ENCODE peak calls at places on chromosomes 1 and 21, in seven cellular contexts. P is upper lobe of right lung, M is left lung, A is right lobe of liver, X is thoracic aorta, I is RWPE1, C is colonic mucosa. K is an unnamed sample.

GRCh38 chr1:56331892-56332567 is 247.3 kb downstream of the PLPP3 start:
- DNase-seq in P (no peak), M (no peak), A (peak), X (no peak), I (peak), C (no peak), K (no peak)

GRCh38 chr1:191016765-191017164 is 539.1 kb upstream of the BRINP3 start:
- DNase-seq in P (no peak), M (no peak), A (no peak), X (no peak), I (no peak), C (no peak), K (no peak)

GRCh38 chr1:46489638-46490602 is at the start of gene DMBX1:
- DNase-seq in P (peak), M (no peak), A (peak), X (no peak), I (peak), C (peak), K (no peak)

GRCh38 chr1:11407301-11407994 is 71.5 kb upstream of the DISP3 start:
- DNase-seq in P (no peak), M (no peak), A (no peak), X (no peak), I (no peak), C (no peak), K (no peak)

GRCh38 chr1:234322979-234323378 is 50.3 kb upstream of the COA6 start:
- DNase-seq in P (peak), M (no peak), A (no peak), X (no peak), I (no peak), C (peak), K (no peak)

GRCh38 chr21:44348861-44349260 is 4.6 kb upstream of the TRPM2 start:
- DNase-seq in P (peak), M (no peak), A (peak), X (no peak), I (no peak), C (no peak), K (no peak)

GRCh38 chr1:199684686-199685273 is 342.7 kb upstream of the NR5A2 start:
- DNase-seq in P (no peak), M (no peak), A (no peak), X (no peak), I (peak), C (peak), K (peak)

GRCh38 chr21:43961382-43961909 is 50.7 kb upstream of the TRAPPC10 start:
- DNase-seq in P (no peak), M (no peak), A (no peak), X (no peak), I (no peak), C (no peak), K (no peak)

GRCh38 chr1:31879981-31880608 is 58.1 kb downstream of the PTP4A2 start:
- DNase-seq in P (no peak), M (no peak), A (no peak), X (no peak), I (no peak), C (no peak), K (no peak)

GRCh38 chr1:121519042-121519755 is 334.4 kb downstream of the SRGAP2C start:
- DNase-seq in P (peak), M (peak), A (peak), X (no peak), I (peak), C (peak), K (peak)

GRCh38 chr1:245156736-245157505 is 2.1 kb downstream of the KIF26B start:
- DNase-seq in P (no peak), M (no peak), A (no peak), X (no peak), I (no peak), C (peak), K (no peak)

GRCh38 chr1:207670997-207671396 is 26.1 kb downstream of the CR1L start:
- DNase-seq in P (no peak), M (no peak), A (no peak), X (no peak), I (no peak), C (no peak), K (no peak)

GRCh38 chr1:227939791-227940771 is 7.7 kb downstream of the WNT9A start:
- DNase-seq in P (peak), M (peak), A (peak), X (no peak), I (no peak), C (peak), K (no peak)

GRCh38 chr1:155253208-155253607 is 2.1 kb downstream of the ENTREP3 start:
- DNase-seq in P (no peak), M (no peak), A (no peak), X (no peak), I (no peak), C (no peak), K (no peak)

GRCh38 chr1:11948822-11949458 is 14.4 kb downstream of the PLOD1 start:
- DNase-seq in P (no peak), M (no peak), A (no peak), X (no peak), I (peak), C (no peak), K (no peak)

GRCh38 chr1:207797229-207797973 is 45.5 kb downstream of the CD46 start:
- DNase-seq in P (peak), M (peak), A (no peak), X (peak), I (peak), C (peak), K (peak)

GRCh38 chr1:201481761-201482493 is 12.9 kb upstream of the PHLDA3 start:
- DNase-seq in P (peak), M (peak), A (peak), X (no peak), I (peak), C (peak), K (peak)

GRCh38 chr1:53195913-53196484 is 625 bp upstream of the CPT2 start:
- DNase-seq in P (no peak), M (no peak), A (peak), X (no peak), I (no peak), C (no peak), K (no peak)

GRCh38 chr1:20702416-20702815 is 15.4 kb downstream of the KIF17 start:
- DNase-seq in P (no peak), M (no peak), A (no peak), X (no peak), I (no peak), C (no peak), K (no peak)

GRCh38 chr1:203117611-203118575 is 9.6 kb upstream of the ADORA1 start:
- DNase-seq in P (peak), M (peak), A (peak), X (no peak), I (peak), C (peak), K (peak)

DNA sequence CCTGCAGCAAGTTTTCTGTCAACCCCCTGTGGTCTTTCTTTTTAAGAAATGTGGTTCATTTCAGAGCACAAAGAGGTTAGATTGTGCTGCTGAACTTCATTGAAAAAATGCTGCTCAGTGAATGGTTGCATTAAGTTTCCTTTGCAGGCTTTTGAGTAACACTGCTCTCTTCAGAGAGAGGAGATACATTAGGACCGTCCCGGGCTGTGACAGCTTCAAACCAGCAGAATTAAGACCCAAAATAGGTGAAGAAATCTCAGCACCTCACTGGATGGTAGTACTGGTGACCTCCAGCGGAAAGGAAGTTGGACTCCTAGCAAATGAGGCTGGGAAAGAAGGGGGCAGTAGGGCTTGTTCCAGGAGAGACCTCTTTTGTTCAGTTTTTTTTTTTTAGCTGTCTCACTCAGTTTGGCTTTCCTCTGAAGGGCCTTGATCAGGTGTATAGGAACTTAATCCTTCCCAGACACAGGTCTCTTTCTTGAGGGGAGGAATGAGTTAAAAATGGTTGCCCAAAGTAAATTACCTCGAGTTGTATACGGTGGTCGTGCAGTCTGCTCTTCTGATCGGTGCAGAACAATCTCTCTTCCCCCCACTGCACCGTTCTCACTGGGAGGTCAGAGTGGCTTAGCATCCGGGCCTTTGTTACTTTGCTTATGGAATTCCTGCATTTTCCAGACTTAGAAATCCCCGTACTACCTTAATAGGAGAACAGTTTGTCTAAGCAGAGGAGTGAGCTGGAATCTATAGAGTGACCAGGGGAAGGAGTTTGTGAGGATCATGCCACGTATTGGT is 81.0 kb downstream of the NDUFS5 start:
- DNase-seq in P (no peak), M (no peak), A (no peak), X (no peak), I (no peak), C (no peak), K (no peak)
- H3K27ac ChIP-seq in P (peak), M (peak), A (peak), X (peak), I (peak), C (peak), K (peak)

GRCh38 chr1:119791377-119791776 is 19.9 kb downstream of the REG4 start:
- DNase-seq in P (no peak), M (no peak), A (no peak), X (no peak), I (no peak), C (no peak), K (no peak)

GRCh38 chr1:119787776-119788175 is 19.1 kb upstream of the HMGCS2 start:
- DNase-seq in P (no peak), M (no peak), A (no peak), X (no peak), I (no peak), C (no peak), K (no peak)

GRCh38 chr1:119794230-119794629 is 17.0 kb downstream of the REG4 start:
- DNase-seq in P (no peak), M (no peak), A (no peak), X (no peak), I (no peak), C (no peak), K (no peak)

GRCh38 chr1:119794856-119795255 is 16.4 kb downstream of the REG4 start:
- DNase-seq in P (no peak), M (no peak), A (no peak), X (no peak), I (no peak), C (no peak), K (no peak)

GRCh38 chr1:119790481-119791198 is 20.6 kb downstream of the REG4 start:
- DNase-seq in P (no peak), M (no peak), A (peak), X (no peak), I (no peak), C (peak), K (no peak)
- H3K27ac ChIP-seq in P (no peak), M (no peak), A (peak), X (no peak), I (no peak), C (peak), K (no peak)

GRCh38 chr1:212567676-212568075 is 40.9 kb upstream of the ATF3 start:
- DNase-seq in P (no peak), M (no peak), A (no peak), X (no peak), I (no peak), C (no peak), K (no peak)

GRCh38 chr1:212565571-212566305 is 42.8 kb upstream of the ATF3 start:
- DNase-seq in P (no peak), M (no peak), A (no peak), X (no peak), I (no peak), C (no peak), K (no peak)

GRCh38 chr1:212565079-212565478 is 43.5 kb upstream of the ATF3 start:
- DNase-seq in P (no peak), M (no peak), A (no peak), X (no peak), I (no peak), C (no peak), K (no peak)

GRCh38 chr1:212568978-212569537 is 39.5 kb upstream of the ATF3 start:
- DNase-seq in P (no peak), M (no peak), A (no peak), X (no peak), I (no peak), C (no peak), K (no peak)

GRCh38 chr1:212566522-212567479 is 41.8 kb upstream of the ATF3 start:
- DNase-seq in P (no peak), M (peak), A (no peak), X (no peak), I (peak), C (peak), K (no peak)
- H3K27ac ChIP-seq in P (peak), M (peak), A (peak), X (peak), I (peak), C (peak), K (peak)

DNA sequence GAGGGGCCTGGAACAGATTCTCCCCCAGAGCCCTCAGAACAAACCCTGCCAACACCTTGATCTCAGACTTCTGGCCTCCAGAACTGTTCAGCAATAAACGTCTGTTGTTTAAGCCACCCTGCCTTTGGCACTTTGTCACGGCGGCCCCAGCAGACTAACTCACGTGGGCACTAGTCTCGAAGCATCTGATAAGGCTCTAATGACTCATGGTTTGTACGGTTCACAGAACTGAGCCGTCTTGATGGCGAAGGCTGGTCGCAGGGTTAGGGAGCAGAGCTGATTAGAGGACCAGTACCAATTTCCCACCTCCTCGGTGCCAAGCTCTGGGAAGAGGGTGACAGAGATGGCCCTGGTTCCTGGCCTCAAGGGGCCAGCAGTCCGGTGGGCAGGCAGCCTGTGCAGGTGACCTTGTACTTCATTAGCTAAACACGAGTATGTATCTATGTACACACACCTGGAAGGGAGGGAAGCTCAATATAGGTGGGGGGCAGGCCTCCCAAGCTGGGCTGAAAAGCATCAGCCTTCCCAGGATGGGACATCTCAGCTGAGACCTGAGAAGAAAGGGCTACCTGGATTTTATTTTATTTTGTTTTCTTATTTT is 112.8 kb downstream of the MRPS6 start:
- DNase-seq in P (no peak), M (no peak), A (no peak), X (peak), I (no peak), C (no peak), K (no peak)
- H3K27ac ChIP-seq in P (no peak), M (no peak), A (no peak), X (peak), I (no peak), C (no peak), K (no peak)

GRCh38 chr1:98340511-98340910 is 321.0 kb upstream of the SNX7 start:
- DNase-seq in P (no peak), M (no peak), A (no peak), X (no peak), I (no peak), C (no peak), K (no peak)
- H3K27ac ChIP-seq in P (no peak), M (no peak), A (no peak), X (no peak), I (no peak), C (no peak), K (no peak)

GRCh38 chr1:223788746-223789415 is 56.9 kb downstream of the TP53BP2 start:
- DNase-seq in P (no peak), M (no peak), A (no peak), X (no peak), I (no peak), C (no peak), K (no peak)
- H3K27ac ChIP-seq in P (no peak), M (no peak), A (no peak), X (no peak), I (no peak), C (no peak), K (peak)

DNA sequence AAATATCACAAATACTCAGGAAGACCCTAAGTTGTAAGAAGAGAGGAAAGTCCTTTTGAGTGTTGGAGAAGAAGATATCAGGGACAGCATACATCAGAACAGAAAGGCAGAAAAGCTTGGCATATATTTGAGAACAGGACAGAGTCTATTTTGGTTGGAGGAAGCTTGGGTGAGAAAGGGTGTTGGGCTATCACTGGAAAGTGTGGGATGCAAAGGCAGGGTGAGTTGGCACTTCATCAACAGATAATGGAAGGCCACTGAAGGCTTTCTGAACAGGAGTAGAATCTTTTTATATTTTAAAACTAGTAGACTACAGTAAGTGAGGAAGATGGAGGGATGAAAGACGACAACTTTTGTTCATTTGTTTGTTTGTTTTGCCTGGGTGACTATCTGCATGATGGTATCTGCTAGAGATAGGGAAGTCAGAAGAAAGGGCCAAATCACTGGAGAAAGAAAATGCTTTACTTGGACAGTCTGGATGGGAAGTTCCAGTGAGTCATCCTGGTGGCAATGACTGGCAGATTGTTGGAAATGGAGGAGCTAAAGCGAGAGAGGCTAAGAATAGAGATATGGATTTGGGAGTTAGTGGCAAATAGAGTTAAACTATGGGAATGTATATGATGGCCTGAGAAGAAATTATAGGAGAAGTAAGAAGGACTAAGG is 33.7 kb upstream of the KCNA2 start:
- DNase-seq in P (no peak), M (no peak), A (no peak), X (no peak), I (no peak), C (no peak), K (no peak)
- H3K27ac ChIP-seq in P (no peak), M (no peak), A (no peak), X (no peak), I (no peak), C (no peak), K (no peak)

GRCh38 chr1:93692001-93692400 is 10.4 kb upstream of the BCAR3 start:
- DNase-seq in P (no peak), M (no peak), A (no peak), X (no peak), I (no peak), C (no peak), K (no peak)
- H3K27ac ChIP-seq in P (peak), M (no peak), A (no peak), X (peak), I (peak), C (no peak), K (no peak)

K was measured in substantia nigra.